ENCODE peak calls at places on chromosome 22, in four cellular contexts. One of them, this sample, is unnamed.

GRCh38 chr22:21624120-21624879 is 5.5 kb downstream of the YDJC start:
- DNase-seq in K562: peak; percentile 91
- DNase-seq in HepG2: no peak
- DNase-seq in GM12878: no peak
- DNase-seq in this sample: peak; percentile 62

GRCh38 chr22:30628491-30628890 is 7.1 kb upstream of the SLC35E4 start:
- DNase-seq in K562: no peak
- DNase-seq in HepG2: no peak
- DNase-seq in GM12878: no peak
- DNase-seq in this sample: no peak

GRCh38 chr22:33492210-33492651 is 428.0 kb downstream of the LARGE1 start:
- DNase-seq in K562: no peak
- DNase-seq in HepG2: peak; percentile 23
- DNase-seq in GM12878: no peak
- DNase-seq in this sample: no peak

GRCh38 chr22:22687638-22688500 is 43.5 kb downstream of the GGTLC2 start:
- DNase-seq in K562: peak; percentile 90
- DNase-seq in HepG2: peak; percentile 43
- DNase-seq in GM12878: no peak
- DNase-seq in this sample: peak; percentile 57

GRCh38 chr22:28547132-28547842 is 132.4 kb downstream of the TTC28 start:
- DNase-seq in K562: no peak
- DNase-seq in HepG2: no peak
- DNase-seq in GM12878: no peak
- DNase-seq in this sample: no peak

GRCh38 chr22:37254206-37254866 is 10.3 kb upstream of the RAC2 start:
- DNase-seq in K562: no peak
- DNase-seq in HepG2: no peak
- DNase-seq in GM12878: no peak
- DNase-seq in this sample: no peak

GRCh38 chr22:32217465-32217864 is 12.6 kb upstream of the RFPL2 start:
- DNase-seq in K562: no peak
- DNase-seq in HepG2: no peak
- DNase-seq in GM12878: no peak
- DNase-seq in this sample: no peak

GRCh38 chr22:20578707-20579106 is 71.3 kb downstream of the MED15 start:
- DNase-seq in K562: no peak
- DNase-seq in HepG2: no peak
- DNase-seq in GM12878: no peak
- DNase-seq in this sample: no peak

GRCh38 chr22:35894464-35894878 is 134.2 kb downstream of the RBFOX2 start:
- DNase-seq in K562: no peak
- DNase-seq in HepG2: no peak
- DNase-seq in GM12878: no peak
- DNase-seq in this sample: peak; percentile 19

GRCh38 chr22:29456211-29456671 is 17.9 kb downstream of the RFPL1 start:
- DNase-seq in K562: no peak
- DNase-seq in HepG2: no peak
- DNase-seq in GM12878: no peak
- DNase-seq in this sample: no peak

GRCh38 chr22:45887202-45888131 is 89.5 kb downstream of the WNT7B start:
- DNase-seq in K562: no peak
- DNase-seq in HepG2: no peak
- DNase-seq in GM12878: no peak
- DNase-seq in this sample: no peak

GRCh38 chr22:50627452-50627913 is 469 bp downstream of the ARSA start:
- DNase-seq in K562: peak; percentile 24
- DNase-seq in HepG2: peak; percentile 15
- DNase-seq in GM12878: no peak
- DNase-seq in this sample: no peak

GRCh38 chr22:28268176-28268575 is 349.1 kb upstream of the PITPNB start:
- DNase-seq in K562: no peak
- DNase-seq in HepG2: no peak
- DNase-seq in GM12878: no peak
- DNase-seq in this sample: no peak

GRCh38 chr22:29143848-29144785 is 61.6 kb upstream of the EMID1 start:
- DNase-seq in K562: no peak
- DNase-seq in HepG2: no peak
- DNase-seq in GM12878: no peak
- DNase-seq in this sample: no peak

GRCh38 chr22:42754658-42755057 is 34.0 kb upstream of the A4GALT start:
- DNase-seq in K562: peak; percentile 44
- DNase-seq in HepG2: peak; percentile 94
- DNase-seq in GM12878: no peak
- DNase-seq in this sample: no peak

GRCh38 chr22:19710020-19710768 is 4.1 kb upstream of the SEPTIN5 start:
- DNase-seq in K562: no peak
- DNase-seq in HepG2: no peak
- DNase-seq in GM12878: no peak
- DNase-seq in this sample: no peak

GRCh38 chr22:19759994-19760651 is 455 bp upstream of the TBX1 start:
- DNase-seq in K562: peak; percentile 98
- DNase-seq in HepG2: no peak
- DNase-seq in GM12878: no peak
- DNase-seq in this sample: peak; percentile 64

GRCh38 chr22:46622081-46622521 is 1.9 kb downstream of the GRAMD4 start:
- DNase-seq in K562: no peak
- DNase-seq in HepG2: no peak
- DNase-seq in GM12878: no peak
- DNase-seq in this sample: no peak

GRCh38 chr22:36911887-36912661 is 1.4 kb upstream of the CSF2RB start:
- DNase-seq in K562: no peak
- DNase-seq in HepG2: no peak
- DNase-seq in GM12878: no peak
- DNase-seq in this sample: no peak

GRCh38 chr22:17161991-17162390 is 2.9 kb upstream of the HDHD5 start:
- DNase-seq in K562: no peak
- DNase-seq in HepG2: no peak
- DNase-seq in GM12878: no peak
- DNase-seq in this sample: no peak
- TF ChIP-seq SP1 in K562: no peak
- TF ChIP-seq SP1 in HepG2: no peak
- TF ChIP-seq SP1 in GM12878: no peak
- TF ChIP-seq SP1 in this sample: no peak

GRCh38 chr22:26713823-26714449 is 56.5 kb downstream of the MIAT start:
- DNase-seq in K562: no peak
- DNase-seq in HepG2: peak; percentile 5
- DNase-seq in GM12878: no peak
- DNase-seq in this sample: no peak
- TF ChIP-seq BHLHE40 in K562: no peak
- TF ChIP-seq BHLHE40 in HepG2: no peak
- TF ChIP-seq BHLHE40 in GM12878: no peak
- TF ChIP-seq BHLHE40 in this sample: no peak

DNA sequence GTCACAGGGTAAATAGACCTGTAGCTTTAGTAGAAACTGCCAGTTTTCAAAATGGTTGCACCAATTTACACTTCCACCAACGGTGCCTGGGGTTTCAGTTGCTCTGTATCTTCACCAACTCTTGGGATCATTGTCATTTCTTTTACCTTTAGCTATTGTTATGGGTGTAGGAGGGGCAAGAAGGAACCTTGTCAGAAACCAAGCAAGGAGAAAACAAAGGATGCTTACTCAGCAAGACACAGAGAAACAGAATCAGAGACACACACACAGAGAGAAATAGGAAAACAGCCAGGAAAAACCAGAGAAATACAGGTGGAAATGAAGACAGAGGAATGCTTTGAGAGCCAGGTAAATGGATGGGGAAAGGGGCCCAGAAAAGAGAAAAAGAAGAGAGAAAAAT is 367.6 kb downstream of the MIAT start:
- DNase-seq in K562: no peak
- DNase-seq in HepG2: no peak
- DNase-seq in GM12878: no peak
- DNase-seq in this sample: no peak
- TF ChIP-seq SP1 in K562: no peak
- TF ChIP-seq SP1 in HepG2: no peak
- TF ChIP-seq SP1 in GM12878: no peak
- TF ChIP-seq SP1 in this sample: no peak

DNA sequence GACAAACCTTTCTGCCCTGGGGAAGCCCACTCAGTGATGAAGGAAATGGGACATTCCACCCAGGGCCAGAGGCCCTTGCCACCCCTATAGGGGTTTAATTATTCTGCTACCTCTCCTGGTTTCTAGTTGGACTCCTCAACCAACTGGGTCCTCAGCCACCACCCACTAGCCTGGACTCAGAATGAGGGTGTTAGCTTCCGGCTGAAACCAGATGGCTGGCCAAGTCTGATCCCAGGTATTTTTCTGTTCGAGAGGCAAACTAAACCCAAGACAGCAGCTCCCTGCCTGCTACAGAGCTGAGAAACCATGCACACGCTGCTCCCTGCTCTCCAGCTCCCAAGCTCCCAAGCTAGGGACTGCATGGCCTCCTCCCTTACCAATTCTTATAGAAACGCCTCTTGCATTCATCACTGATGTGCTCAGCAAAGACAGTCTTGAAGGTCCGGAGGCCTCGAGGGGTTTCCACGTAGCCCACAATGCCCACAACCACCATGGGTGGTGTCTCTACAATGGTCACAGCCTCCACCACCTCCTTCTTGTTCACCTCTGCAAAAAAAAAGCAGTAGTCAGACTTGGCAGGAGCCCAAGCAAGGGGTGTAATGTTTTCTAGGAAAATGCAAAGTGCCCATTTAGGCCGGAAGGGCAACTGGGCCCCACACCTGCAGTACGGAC is 2.2 kb downstream of the RPL3 start:
- DNase-seq in K562: no peak
- DNase-seq in HepG2: no peak
- DNase-seq in GM12878: no peak
- DNase-seq in this sample: no peak
- TF ChIP-seq BHLHE40 in K562: no peak
- TF ChIP-seq BHLHE40 in HepG2: no peak
- TF ChIP-seq BHLHE40 in GM12878: no peak
- TF ChIP-seq BHLHE40 in this sample: no peak

DNA sequence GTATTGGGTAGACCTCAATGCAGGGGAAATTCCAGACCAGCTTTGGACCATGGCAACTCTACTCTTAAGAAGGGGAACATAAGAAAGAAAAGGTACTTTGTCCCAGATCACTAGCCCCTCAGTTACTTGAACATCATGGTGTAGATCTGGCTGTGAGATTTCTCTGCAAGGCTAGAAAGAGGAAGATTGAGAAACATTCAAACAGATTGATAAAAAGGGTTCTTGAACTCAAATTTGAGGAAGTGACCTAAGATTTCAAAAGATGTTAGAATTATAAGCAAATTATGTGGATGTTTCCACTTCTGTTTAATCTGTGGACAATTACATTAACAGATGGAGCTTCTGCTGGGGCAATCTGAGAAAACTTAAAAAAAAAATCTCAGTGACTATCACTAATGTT is 21.9 kb upstream of the UPB1 start:
- DNase-seq in K562: no peak
- DNase-seq in HepG2: no peak
- DNase-seq in GM12878: no peak
- DNase-seq in this sample: no peak
- TF ChIP-seq SP1 in K562: no peak
- TF ChIP-seq SP1 in HepG2: no peak
- TF ChIP-seq SP1 in GM12878: no peak
- TF ChIP-seq SP1 in this sample: no peak

DNA sequence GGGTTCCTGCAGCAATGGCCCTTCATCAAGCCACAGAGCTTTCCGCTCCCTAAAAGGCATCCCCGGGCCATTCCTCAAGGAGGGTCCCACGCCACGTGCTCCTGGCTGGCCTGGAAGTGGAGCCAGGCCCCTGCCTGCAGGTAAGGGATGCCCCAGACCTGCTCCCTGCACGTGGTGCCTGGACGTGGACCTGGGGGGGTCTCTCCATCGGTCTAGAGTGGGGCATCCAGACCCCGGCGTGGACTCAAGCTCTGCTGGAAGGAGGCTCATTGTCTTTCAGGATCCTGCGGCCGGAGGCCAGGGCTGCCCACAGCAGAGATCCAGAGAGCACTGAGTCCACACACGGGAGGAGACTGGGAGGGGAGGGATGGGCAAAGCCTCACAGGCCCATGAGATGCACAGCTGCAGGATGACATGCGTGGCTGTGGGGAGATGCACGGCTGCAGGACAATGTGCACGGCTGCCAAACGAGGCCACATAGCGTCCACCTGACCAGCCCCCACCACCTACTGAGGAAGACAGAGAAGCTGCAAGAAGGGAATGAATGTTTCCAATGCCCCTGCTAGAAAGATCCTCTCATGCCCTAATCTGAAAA is 236.7 kb downstream of the BRD1 start:
- DNase-seq in K562: no peak
- DNase-seq in HepG2: no peak
- DNase-seq in GM12878: no peak
- DNase-seq in this sample: no peak
- TF ChIP-seq BHLHE40 in K562: no peak
- TF ChIP-seq BHLHE40 in HepG2: no peak
- TF ChIP-seq BHLHE40 in GM12878: no peak
- TF ChIP-seq BHLHE40 in this sample: no peak

This sample was measured in HEK293T.